ENCODE peak calls at places on chromosomes 11 and 22, in four cellular contexts. B, S, F and Q are unnamed samples.

GRCh38 chr11:69115586-69116560 is 39.9 kb upstream of the SMIM38 start:
- DNase-seq in B (no peak), S (no peak), F (no peak), Q (no peak)

GRCh38 chr11:96704847-96705246 is 315.0 kb downstream of the JRKL start:
- DNase-seq in B (no peak), S (no peak), F (no peak), Q (no peak)

GRCh38 chr11:44006882-44007495 is 40.8 kb upstream of the ACCSL start:
- DNase-seq in B (no peak), S (no peak), F (peak), Q (no peak)

GRCh38 chr11:34960277-34960676 is 43.9 kb downstream of the PDHX start:
- DNase-seq in B (no peak), S (peak), F (no peak), Q (no peak)

GRCh38 chr22:47647181-47647580 is 884.7 kb downstream of the TBC1D22A start:
- DNase-seq in B (no peak), S (no peak), F (peak), Q (no peak)

GRCh38 chr22:46007003-46007847 is 30.3 kb upstream of the WNT7B start:
- DNase-seq in B (peak), S (no peak), F (no peak), Q (no peak)

GRCh38 chr11:10654211-10655150 is 39.1 kb downstream of the IRAG1 start:
- DNase-seq in B (peak), S (peak), F (no peak), Q (no peak)

GRCh38 chr11:67996622-67997459 is 7.1 kb downstream of the UNC93B1 start:
- DNase-seq in B (peak), S (no peak), F (peak), Q (no peak)

GRCh38 chr11:64237484-64237951 is 3.1 kb downstream of the VEGFB start:
- DNase-seq in B (no peak), S (peak), F (no peak), Q (no peak)

GRCh38 chr11:119599864-119600593 is 129.0 kb downstream of the NECTIN1 start:
- DNase-seq in B (no peak), S (no peak), F (no peak), Q (no peak)

GRCh38 chr11:80086496-80087055 is 645.7 kb upstream of the TENM4 start:
- DNase-seq in B (no peak), S (no peak), F (no peak), Q (no peak)